ENCODE peak calls at places on chromosomes 13 and 19, in six cellular contexts. P is foreskin fibroblast, I is psoas muscle, F is nephron progenitor cell, B is cardiac fibroblast, N is fibroblast of pulmonary artery. V is an unnamed sample.

GRCh38 chr19:2455481-2456300 is 1.1 kb downstream of the LMNB2 start:
- DNase-seq in P (no peak), I (peak), F (peak), B (peak), N (no peak), V (no peak)

GRCh38 chr19:47518139-47518538 is 3.3 kb upstream of the NAPA start:
- DNase-seq in P (no peak), I (no peak), F (no peak), B (no peak), N (no peak), V (no peak)

GRCh38 chr13:78660130-78660857 is 1.3 kb upstream of the OBI1 start:
- DNase-seq in P (no peak), I (no peak), F (no peak), B (peak), N (no peak), V (no peak)

GRCh38 chr19:44955500-44956439 is 590 bp downstream of the CLPTM1 start:
- DNase-seq in P (no peak), I (no peak), F (no peak), B (peak), N (no peak), V (no peak)

GRCh38 chr13:90622547-90622946 is 724.9 kb upstream of the MIR17HG start:
- DNase-seq in P (no peak), I (no peak), F (no peak), B (peak), N (peak), V (peak)

GRCh38 chr13:52599037-52599852 is 43.0 kb upstream of the HNRNPA1L2 start:
- DNase-seq in P (peak), I (no peak), F (no peak), B (peak), N (peak), V (no peak)

GRCh38 chr13:107531816-107532215 is 683.5 kb downstream of the LIG4 start:
- DNase-seq in P (no peak), I (no peak), F (no peak), B (no peak), N (no peak), V (no peak)

GRCh38 chr19:3463959-3464796 is 16.1 kb downstream of the SMIM24 start:
- DNase-seq in P (no peak), I (no peak), F (no peak), B (no peak), N (no peak), V (no peak)

GRCh38 chr19:8397291-8397690 is 7.1 kb downstream of the RAB11B start:
- DNase-seq in P (no peak), I (no peak), F (no peak), B (no peak), N (no peak), V (no peak)

GRCh38 chr13:35198821-35199220 is 256.8 kb downstream of the NBEA start:
- DNase-seq in P (no peak), I (no peak), F (no peak), B (no peak), N (no peak), V (no peak)

GRCh38 chr13:31044658-31045620 is 112.5 kb downstream of the TEX26 start:
- DNase-seq in P (no peak), I (no peak), F (no peak), B (no peak), N (no peak), V (no peak)

GRCh38 chr19:52622261-52622660 is 15.9 kb downstream of the ZNF83 start:
- DNase-seq in P (no peak), I (no peak), F (no peak), B (no peak), N (no peak), V (no peak)

GRCh38 chr19:1229837-1230584 is 7.8 kb downstream of the CBARP start:
- DNase-seq in P (no peak), I (no peak), F (no peak), B (no peak), N (no peak), V (no peak)

GRCh38 chr19:48445256-48445605 is 552 bp upstream of the GRWD1 start:
- DNase-seq in P (peak), I (no peak), F (no peak), B (peak), N (peak), V (peak)

GRCh38 chr13:89279374-89279773 is 1608.2 kb downstream of the SLITRK5 start:
- DNase-seq in P (no peak), I (no peak), F (no peak), B (no peak), N (peak), V (no peak)

GRCh38 chr19:10292789-10293636 is 3.3 kb downstream of the ICAM5 start:
- DNase-seq in P (no peak), I (no peak), F (peak), B (no peak), N (no peak), V (no peak)

GRCh38 chr19:45340232-45340898 is at the start of gene KLC3:
- DNase-seq in P (no peak), I (no peak), F (peak), B (no peak), N (no peak), V (no peak)

GRCh38 chr13:114107686-114108081 is 24.7 kb downstream of the RASA3 start:
- DNase-seq in P (peak), I (peak), F (no peak), B (peak), N (peak), V (no peak)

GRCh38 chr19:11345122-11345752 is 831 bp downstream of the TMEM205 start:
- DNase-seq in P (no peak), I (no peak), F (no peak), B (no peak), N (no peak), V (no peak)

DNA sequence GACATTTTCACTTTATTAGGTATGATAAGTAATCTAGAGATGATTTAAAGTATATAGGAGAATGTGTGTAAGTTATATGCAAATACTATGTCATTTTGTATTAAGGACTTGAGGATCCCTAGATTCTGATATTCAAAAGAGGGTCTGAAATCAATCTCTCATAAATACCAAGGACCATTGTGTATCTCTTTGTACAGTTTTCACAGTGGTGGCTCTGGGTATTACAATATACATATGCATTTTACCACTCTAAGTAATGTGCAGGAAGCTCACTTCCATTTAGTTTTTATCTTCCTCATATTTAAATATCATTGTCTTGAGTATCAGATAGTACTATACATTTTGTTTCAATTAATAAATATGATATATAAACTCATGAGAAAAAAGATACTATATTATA is 862.6 kb upstream of the PCDH20 start:
- DNase-seq in P (no peak), I (no peak), F (no peak), B (no peak), N (no peak), V (no peak)
- TF ChIP-seq CTCF in P (no peak), I (no peak), F (peak), B (no peak), N (no peak), V (no peak)

DNA sequence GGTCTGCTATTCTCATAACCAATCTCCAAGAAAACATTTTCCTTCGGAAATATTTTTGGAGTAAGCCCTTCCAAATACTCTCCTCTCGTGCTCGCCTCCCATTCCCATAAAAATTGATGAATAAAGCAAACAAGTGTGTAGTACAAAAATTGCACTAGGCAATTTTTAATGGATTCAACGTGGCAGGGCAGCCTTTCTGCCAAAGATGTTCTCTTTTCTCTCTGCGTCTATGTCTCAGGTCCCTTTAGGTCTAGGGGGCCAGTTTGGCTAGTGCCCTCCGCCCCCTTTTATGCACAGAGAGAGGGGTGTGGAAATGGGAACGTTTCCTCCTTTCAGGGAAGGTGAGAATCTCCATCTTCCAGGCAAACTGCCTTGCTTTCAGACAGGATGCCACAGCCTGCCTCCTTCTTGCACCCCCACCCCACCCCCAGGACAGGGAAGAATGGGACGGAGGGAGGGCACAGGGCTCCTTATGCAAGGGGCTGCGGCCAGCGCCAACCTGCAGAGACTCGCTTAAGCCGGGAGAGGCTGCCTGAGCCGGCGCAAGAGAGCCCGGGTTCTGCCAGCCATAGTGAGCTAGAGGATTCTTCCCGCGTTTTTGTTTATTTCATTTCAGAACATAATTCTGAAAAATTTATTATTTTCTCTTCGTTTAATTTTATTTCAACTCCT is 2.7 kb upstream of the ZIC2 start:
- DNase-seq in P (no peak), I (no peak), F (no peak), B (no peak), N (no peak), V (no peak)
- TF ChIP-seq CTCF in P (no peak), I (no peak), F (no peak), B (no peak), N (no peak), V (no peak)

GRCh38 chr13:45178349-45179142 is 22.3 kb downstream of the KCTD4 start:
- DNase-seq in P (peak), I (no peak), F (no peak), B (peak), N (peak), V (no peak)

GRCh38 chr13:45179428-45179827 is 21.4 kb downstream of the KCTD4 start:
- DNase-seq in P (no peak), I (no peak), F (no peak), B (no peak), N (no peak), V (no peak)

GRCh38 chr13:45184693-45185092 is 16.2 kb downstream of the KCTD4 start:
- DNase-seq in P (no peak), I (no peak), F (no peak), B (no peak), N (no peak), V (no peak)

GRCh38 chr13:45180303-45180702 is 20.5 kb downstream of the KCTD4 start:
- DNase-seq in P (no peak), I (no peak), F (no peak), B (no peak), N (no peak), V (no peak)

DNA sequence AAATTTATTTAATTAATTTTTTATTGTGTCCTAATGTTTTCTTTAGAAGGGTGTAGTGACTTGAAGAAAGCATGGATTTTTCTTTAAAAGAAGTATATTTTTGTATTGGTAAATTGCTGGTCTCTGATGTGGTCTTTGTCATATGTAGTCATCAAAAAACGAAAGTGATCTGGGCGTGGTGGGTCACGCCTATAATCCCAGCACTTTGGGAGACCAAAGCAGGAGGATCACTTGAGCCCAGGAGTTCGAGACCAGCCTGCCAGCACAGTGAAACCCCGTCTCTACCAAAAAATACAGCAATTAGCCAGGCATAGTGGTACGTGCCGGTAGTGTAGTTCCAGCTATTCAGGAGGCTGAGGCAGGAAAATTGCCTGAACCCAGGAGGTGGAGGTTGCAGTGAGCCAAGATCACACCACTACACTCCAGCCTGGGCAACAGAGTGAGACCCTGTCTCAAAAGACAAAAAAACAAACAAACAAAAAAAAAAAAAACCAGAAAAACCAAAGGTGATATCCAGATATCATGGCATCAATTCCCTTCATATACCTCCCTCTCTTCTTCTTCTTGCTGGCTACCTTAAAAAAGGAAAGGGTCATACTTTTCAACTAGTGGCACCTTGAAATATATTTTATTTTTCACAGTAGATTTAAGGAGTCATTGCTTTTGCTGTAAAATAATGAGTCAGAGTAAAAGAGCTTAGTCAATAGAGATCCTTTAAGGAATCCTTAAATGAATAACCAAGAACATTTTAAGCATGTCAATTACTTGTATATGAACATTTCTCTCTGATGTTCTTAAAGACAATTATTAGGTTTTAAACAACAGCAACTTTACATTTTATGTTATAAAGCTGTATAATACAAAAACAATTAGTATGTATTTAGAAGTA is 19.9 kb downstream of the KCTD4 start:
- DNase-seq in P (no peak), I (no peak), F (no peak), B (peak), N (no peak), V (no peak)
- TF ChIP-seq CTCF in P (no peak), I (no peak), F (no peak), B (no peak), N (no peak), V (no peak)

GRCh38 chr13:45269204-45269603 is 68.4 kb upstream of the KCTD4 start:
- DNase-seq in P (no peak), I (no peak), F (no peak), B (peak), N (peak), V (no peak)
- TF ChIP-seq CTCF in P (no peak), I (no peak), F (no peak), B (no peak), N (no peak), V (no peak)

V was measured in BJ.